ENCODE peak calls at places on chromosome 16, in ten cellular contexts. H, R, V, S, M, N, X, U, F and A are unnamed samples.

GRCh38 chr16:79769320-79770243 is 169.0 kb upstream of the MAF start:
- DNase-seq in U (no peak), M (no peak), N (no peak), S (no peak), F (no peak), X (no peak), H (no peak), V (no peak), R (no peak), A (no peak)

GRCh38 chr16:56241596-56241995 is 50.3 kb downstream of the GNAO1 start:
- DNase-seq in N (no peak), V (no peak), M (no peak), R (no peak), S (no peak), H (no peak), F (no peak), X (peak; percentile 87), U (no peak), A (no peak)

GRCh38 chr16:52912565-52913173 is 140.0 kb downstream of the CHD9NB start:
- DNase-seq in X (no peak), U (no peak), R (no peak), F (peak; percentile 66), V (no peak), M (peak; percentile 54), N (no peak), H (no peak), S (peak; percentile 17), A (peak; percentile 61)

GRCh38 chr16:83532634-83533033 is 275.1 kb upstream of the HSBP1 start:
- DNase-seq in U (no peak), V (no peak), R (no peak), M (no peak), S (no peak), N (no peak), H (no peak), X (no peak), F (no peak), A (no peak)

GRCh38 chr16:89257281-89257731 is 39.8 kb downstream of the ZNF778 start:
- DNase-seq in U (no peak), H (no peak), V (no peak), X (no peak), R (no peak), M (no peak), F (no peak), N (no peak), S (no peak), A (no peak)

GRCh38 chr16:82146957-82147356 is 23.1 kb downstream of the MPHOSPH6 start:
- DNase-seq in N (no peak), F (no peak), S (no peak), U (no peak), X (no peak), V (no peak), R (no peak), M (no peak), H (no peak), A (no peak)

GRCh38 chr16:20761175-20761574 is 2.6 kb upstream of the ACSM3 start:
- DNase-seq in N (no peak), U (no peak), X (no peak), M (no peak), H (no peak), F (no peak), V (no peak), R (no peak), S (no peak), A (no peak)

GRCh38 chr16:24721830-24722238 is 7.6 kb upstream of the TNRC6A start:
- DNase-seq in F (no peak), H (no peak), S (no peak), V (no peak), X (no peak), R (peak; percentile 21), N (no peak), M (no peak), U (peak; percentile 79), A (no peak)

GRCh38 chr16:13178318-13178717 is 276.9 kb downstream of the SHISA9 start:
- DNase-seq in U (no peak), H (no peak), R (no peak), N (no peak), M (no peak), V (no peak), F (no peak), S (no peak), X (no peak), A (no peak)

GRCh38 chr16:66610111-66610820 is 5.8 kb downstream of the CMTM3 start:
- DNase-seq in H (no peak), R (no peak), M (no peak), F (no peak), V (no peak), U (no peak), X (no peak), S (no peak), N (no peak), A (no peak)

GRCh38 chr16:79093554-79093967 is 507.0 kb downstream of the MAF start:
- DNase-seq in R (no peak), V (peak; percentile 17), F (no peak), N (peak; percentile 21), H (peak; percentile 78), X (no peak), S (no peak), U (peak; percentile 66), M (no peak), A (no peak)

GRCh38 chr16:57045694-57046381 is 46.5 kb upstream of the CPNE2 start:
- DNase-seq in S (no peak), N (no peak), M (peak; percentile 27), X (no peak), F (no peak), U (no peak), H (no peak), V (no peak), R (no peak), A (no peak)

GRCh38 chr16:48426244-48427135 is 41.3 kb upstream of the SIAH1 start:
- DNase-seq in F (no peak), V (no peak), X (no peak), H (no peak), M (no peak), S (no peak), U (no peak), N (no peak), R (no peak), A (no peak)

GRCh38 chr16:1645914-1646525 is 32.1 kb upstream of the JPT2 start:
- DNase-seq in V (no peak), R (peak; percentile 37), M (peak; percentile 31), X (peak; percentile 46), U (peak; percentile 74), F (peak; percentile 62), N (peak; percentile 1), H (no peak), S (no peak), A (peak; percentile 90)

GRCh38 chr16:27665881-27666280 is 115.9 kb downstream of the KATNIP start:
- DNase-seq in R (no peak), F (no peak), V (no peak), H (no peak), M (no peak), X (no peak), N (no peak), S (no peak), U (no peak), A (no peak)

GRCh38 chr16:68778551-68779231 is 41.6 kb downstream of the CDH1 start:
- DNase-seq in R (no peak), X (peak; percentile 96), F (peak; percentile 95), U (no peak), N (no peak), V (no peak), S (peak; percentile 37), H (no peak), M (peak; percentile 78), A (peak; percentile 97)

GRCh38 chr16:85400305-85401205 is 212.6 kb upstream of the GSE1 start:
- DNase-seq in X (no peak), N (no peak), F (no peak), M (no peak), H (no peak), R (no peak), U (peak; percentile 24), V (no peak), S (no peak), A (no peak)